ENCODE peak calls at places on chromosomes 4 and X, in nine cellular contexts. S is A549, J is tibial nerve, Q is transverse colon, I is H1, M is stomach, V is upper lobe of left lung, U is sigmoid colon, A is ovary. Z is an unnamed sample. For H3K9me3, the result is how much of the 10 kb centered on the place peaks cover.

GRCh38 chr4:182847543-182847942 is 69.6 kb downstream of the DCTD start:
- DNase-seq in S (no peak), V (no peak), Q (no peak), J (no peak), I (no peak), U (no peak), A (no peak), M (no peak), Z (no peak)

GRCh38 chrX:150361777-150362351 is 1.3 kb upstream of the MAMLD1 start:
- DNase-seq in Q (no peak), V (no peak), M (no peak), U (peak), A (peak), J (no peak), S (peak), I (no peak), Z (no peak)

GRCh38 chr4:7877131-7877530 is 62.5 kb downstream of the AFAP1 start:
- DNase-seq in Q (no peak), S (no peak), M (no peak), V (no peak), A (no peak), J (no peak), U (peak), I (no peak), Z (no peak)

GRCh38 chr4:11497972-11498371 is 69.3 kb upstream of the HS3ST1 start:
- DNase-seq in M (no peak), I (no peak), S (no peak), J (no peak), A (no peak), V (no peak), U (no peak), Q (no peak), Z (no peak)

GRCh38 chr4:129515356-129515755 is 419.4 kb downstream of the C4orf33 start:
- DNase-seq in M (no peak), V (no peak), A (no peak), U (no peak), I (no peak), J (no peak), S (no peak), Q (no peak), Z (no peak)

GRCh38 chrX:71171110-71171801 is 26.6 kb downstream of the NLGN3 start:
- DNase-seq in J (no peak), M (no peak), Q (no peak), I (no peak), U (no peak), S (no peak), A (no peak), V (no peak), Z (no peak)

GRCh38 chr4:9949573-9949972 is 71.7 kb downstream of the SLC2A9 start:
- DNase-seq in S (no peak), J (no peak), A (no peak), I (no peak), U (no peak), Q (no peak), V (no peak), M (no peak), Z (no peak)

GRCh38 chrX:19462231-19462630 is 53.1 kb downstream of the MAP3K15 start:
- DNase-seq in S (no peak), M (no peak), I (no peak), J (no peak), U (no peak), V (no peak), Q (no peak), A (no peak), Z (no peak)

GRCh38 chrX:15816886-15817285 is 26.6 kb downstream of the ZRSR2 start:
- DNase-seq in V (peak), S (no peak), I (no peak), U (no peak), M (no peak), Q (no peak), A (no peak), J (no peak), Z (no peak)

DNA sequence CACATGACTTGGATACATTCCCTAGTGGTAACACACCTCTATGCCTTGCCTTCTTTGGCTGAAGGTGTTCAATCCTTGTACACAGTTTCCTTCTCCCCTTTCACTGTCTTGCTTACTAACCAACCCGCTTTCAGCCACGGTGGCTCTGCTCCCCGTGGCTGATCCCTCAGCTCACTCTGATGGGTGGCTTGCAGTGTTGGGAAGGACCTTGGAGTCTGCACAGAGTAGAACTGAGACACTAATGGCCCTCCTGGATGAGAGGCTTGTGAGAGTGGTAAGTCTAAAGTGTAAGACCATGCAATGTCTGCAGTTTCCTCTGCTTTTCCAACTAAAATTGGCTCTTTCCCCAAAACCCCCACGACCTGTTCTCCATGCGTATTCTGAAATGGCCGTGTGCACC is 46.0 kb upstream of the GNPDA2 start:
- DNase-seq in V (no peak), I (no peak), Q (no peak), M (no peak), A (no peak), U (no peak), J (no peak), S (no peak), Z (no peak)
- H3K9me3 ChIP-seq in V (under half), I (under half), Q (under half), M (under half), A (under half), U (under half), J (under half), S (under half), Z (under half)

GRCh38 chr4:47187608-47188007 is 156.2 kb downstream of the GABRB1 start:
- DNase-seq in U (no peak), A (no peak), M (no peak), J (no peak), I (no peak), Q (no peak), V (no peak), S (no peak), Z (no peak)
- TF ChIP-seq EP300 in U (no peak), A (no peak), M (no peak), J (no peak), I (no peak), Q (no peak), V (no peak), S (no peak), Z (no peak)

GRCh38 chr4:102055805-102056204 is 265.3 kb downstream of the BANK1 start:
- DNase-seq in A (no peak), J (no peak), U (no peak), S (no peak), V (no peak), M (no peak), Q (no peak), I (no peak), Z (no peak)
- TF ChIP-seq CTCF in A (no peak), J (no peak), U (no peak), S (no peak), V (no peak), M (no peak), Q (no peak), I (no peak), Z (no peak)

DNA sequence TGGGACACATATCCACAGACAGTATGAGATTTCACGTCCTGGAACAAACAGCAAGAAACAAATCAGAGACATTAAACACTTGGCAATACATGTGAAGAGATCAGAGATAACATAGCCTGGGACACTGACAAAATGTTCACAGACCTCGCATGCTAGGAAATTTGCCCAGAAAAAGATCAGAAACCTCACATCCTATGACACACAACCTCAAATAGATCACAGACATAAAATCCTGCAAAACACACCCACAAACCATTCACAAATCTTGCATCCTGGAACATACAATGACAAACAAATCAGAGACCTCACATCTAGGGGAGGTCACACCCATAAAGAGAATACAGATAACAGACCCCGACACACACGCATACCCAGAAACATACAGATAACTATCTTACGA is 18.0 kb downstream of the SUV39H1 start:
- DNase-seq in Q (no peak), M (no peak), S (no peak), I (no peak), V (no peak), U (no peak), J (no peak), A (no peak), Z (no peak)
- H3K9me3 ChIP-seq in Q (under half), M (under half), S (under half), I (under half), V (under half), U (under half), J (under half), A (under half), Z (under half)

DNA sequence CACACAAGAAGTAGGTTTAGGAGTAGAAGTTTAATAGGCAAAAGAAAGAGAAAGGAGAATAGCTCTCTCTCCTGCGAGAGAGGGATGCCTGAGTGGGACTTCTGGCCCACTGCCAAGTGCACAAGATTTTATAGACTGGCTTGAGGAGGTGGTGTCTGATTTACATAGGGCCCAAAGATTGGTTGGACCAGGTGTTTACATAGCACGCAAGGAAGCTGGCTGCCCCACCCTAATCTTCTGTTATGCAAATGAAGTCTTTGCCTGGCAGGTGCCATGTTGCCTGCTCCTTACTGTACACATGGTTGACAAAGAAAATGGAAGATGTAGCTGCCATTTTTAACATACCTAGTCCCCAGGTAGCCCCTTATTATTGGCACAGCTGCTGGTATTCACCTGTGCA is 170.8 kb upstream of the GATB start:
- DNase-seq in M (no peak), I (no peak), J (no peak), V (no peak), Q (no peak), S (no peak), U (no peak), A (no peak), Z (no peak)
- TF ChIP-seq EP300 in M (no peak), I (no peak), J (no peak), V (no peak), Q (no peak), S (no peak), U (no peak), A (no peak), Z (no peak)

DNA sequence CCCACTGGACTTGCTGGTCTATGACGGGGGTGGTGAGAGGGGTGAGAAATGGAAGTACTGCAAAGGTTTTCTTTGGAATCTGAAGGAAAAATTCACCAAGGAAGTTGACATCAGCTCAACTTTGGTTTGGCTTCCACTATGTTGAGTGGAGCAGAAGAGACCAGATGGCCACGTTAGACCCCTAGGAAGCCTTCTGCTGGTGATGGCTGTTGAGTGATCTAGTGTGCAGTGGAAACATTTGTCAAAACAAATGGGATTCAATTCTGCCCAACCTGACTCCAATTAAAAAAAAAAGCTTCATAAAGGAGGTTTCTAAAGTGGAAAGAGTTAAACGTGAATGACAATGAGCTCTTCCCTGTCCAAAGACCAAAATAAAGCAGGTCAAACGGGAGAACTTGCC is 25.7 kb downstream of the SEL1L3 start:
- DNase-seq in M (no peak), A (no peak), S (no peak), V (no peak), I (no peak), Q (no peak), J (no peak), U (no peak), Z (no peak)
- TF ChIP-seq CTCF in M (no peak), A (no peak), S (no peak), V (no peak), I (no peak), Q (no peak), J (no peak), U (no peak), Z (no peak)

GRCh38 chr4:169238445-169238844 is 32.3 kb downstream of the SH3RF1 start:
- DNase-seq in I (no peak), S (no peak), Q (no peak), J (no peak), U (no peak), M (no peak), A (no peak), V (no peak), Z (no peak)

GRCh38 chr4:169234137-169234855 is 36.5 kb downstream of the SH3RF1 start:
- DNase-seq in S (no peak), Q (no peak), J (no peak), U (no peak), V (no peak), A (no peak), I (no peak), M (no peak), Z (no peak)

GRCh38 chr4:169239236-169239905 is 31.4 kb downstream of the SH3RF1 start:
- DNase-seq in M (no peak), J (no peak), A (no peak), V (no peak), U (no peak), Q (no peak), S (no peak), I (no peak), Z (no peak)

GRCh38 chr4:169241480-169241879 is 29.3 kb downstream of the SH3RF1 start:
- DNase-seq in V (no peak), J (no peak), U (no peak), S (no peak), Q (no peak), A (peak), M (no peak), I (no peak), Z (no peak)

GRCh38 chr4:169236901-169237626 is 33.7 kb downstream of the SH3RF1 start:
- DNase-seq in A (peak), U (no peak), V (no peak), I (no peak), Q (no peak), J (no peak), M (no peak), S (no peak), Z (no peak)
- H3K9me3 ChIP-seq in A (under half), U (under half), V (under half), I (under half), Q (under half), J (under half), M (under half), S (under half), Z (under half)

GRCh38 chrX:153551135-153551534 is 33.7 kb downstream of the ATP2B3 start:
- DNase-seq in Q (no peak), A (no peak), J (no peak), S (no peak), V (no peak), M (no peak), I (no peak), U (no peak), Z (no peak)
- TF ChIP-seq EP300 in Q (no peak), A (no peak), J (no peak), S (no peak), V (no peak), M (no peak), I (no peak), U (no peak), Z (no peak)

GRCh38 chr4:13599159-13599558 is 28.4 kb downstream of the BOD1L1 start:
- DNase-seq in S (no peak), U (no peak), Q (no peak), M (no peak), I (peak), V (no peak), J (no peak), A (no peak), Z (no peak)
- TF ChIP-seq CTCF in S (peak), U (no peak), Q (no peak), M (no peak), I (peak), V (no peak), J (no peak), A (no peak), Z (no peak)